ENCODE peak calls at places on chromosomes 16 and 17, in six cellular contexts. One of them, this sample, is unnamed.

GRCh38 chr16:53131363-53132071 is 76.7 kb downstream of the CHD9 start:
- DNase-seq in epithelial cell of esophagus: peak; percentile 69
- DNase-seq in NCI-H1105 treated with DMSO at 0.1 percent for 48 hours: no peak
- DNase-seq in posterior cingulate gyrus: peak; percentile 81
- DNase-seq in caudate nucleus: peak; percentile 31
- DNase-seq in activated CD4-positive, alpha-beta T cell treated with anti-CD3 and anti-CD28 coated beads, Interleukin-2, amount 50 U/mL, for 1 hour: peak; percentile 39
- DNase-seq in this sample: peak; percentile 84

GRCh38 chr16:58000706-58001676 is at the start of gene USB1:
- DNase-seq in posterior cingulate gyrus: peak; percentile 95
- DNase-seq in NCI-H1105 treated with DMSO at 0.1 percent for 48 hours: peak; percentile 64
- DNase-seq in epithelial cell of esophagus: peak; percentile 88
- DNase-seq in activated CD4-positive, alpha-beta T cell treated with anti-CD3 and anti-CD28 coated beads, Interleukin-2, amount 50 U/mL, for 1 hour: peak; percentile 74
- DNase-seq in caudate nucleus: peak; percentile 75
- DNase-seq in this sample: peak; percentile 93

GRCh38 chr17:55089955-55090573 is 121.5 kb downstream of the STXBP4 start:
- DNase-seq in epithelial cell of esophagus: peak; percentile 36
- DNase-seq in activated CD4-positive, alpha-beta T cell treated with anti-CD3 and anti-CD28 coated beads, Interleukin-2, amount 50 U/mL, for 1 hour: peak; percentile 31
- DNase-seq in posterior cingulate gyrus: no peak
- DNase-seq in NCI-H1105 treated with DMSO at 0.1 percent for 48 hours: no peak
- DNase-seq in caudate nucleus: no peak
- DNase-seq in this sample: peak; percentile 16

GRCh38 chr17:68344701-68345136 is 53.4 kb downstream of the ARSG start:
- DNase-seq in NCI-H1105 treated with DMSO at 0.1 percent for 48 hours: no peak
- DNase-seq in activated CD4-positive, alpha-beta T cell treated with anti-CD3 and anti-CD28 coated beads, Interleukin-2, amount 50 U/mL, for 1 hour: peak; percentile 35
- DNase-seq in epithelial cell of esophagus: no peak
- DNase-seq in posterior cingulate gyrus: no peak
- DNase-seq in caudate nucleus: no peak
- DNase-seq in this sample: peak; percentile 65

GRCh38 chr16:52677487-52677886 is 130.5 kb upstream of the TOX3 start:
- DNase-seq in posterior cingulate gyrus: no peak
- DNase-seq in activated CD4-positive, alpha-beta T cell treated with anti-CD3 and anti-CD28 coated beads, Interleukin-2, amount 50 U/mL, for 1 hour: no peak
- DNase-seq in epithelial cell of esophagus: peak; percentile 12
- DNase-seq in NCI-H1105 treated with DMSO at 0.1 percent for 48 hours: peak; percentile 18
- DNase-seq in caudate nucleus: no peak
- DNase-seq in this sample: no peak

GRCh38 chr17:49580981-49581644 is 5.4 kb downstream of the NXPH3 start:
- DNase-seq in NCI-H1105 treated with DMSO at 0.1 percent for 48 hours: no peak
- DNase-seq in epithelial cell of esophagus: no peak
- DNase-seq in activated CD4-positive, alpha-beta T cell treated with anti-CD3 and anti-CD28 coated beads, Interleukin-2, amount 50 U/mL, for 1 hour: no peak
- DNase-seq in caudate nucleus: no peak
- DNase-seq in posterior cingulate gyrus: no peak
- DNase-seq in this sample: no peak

GRCh38 chr16:48537275-48537674 is 72.7 kb downstream of the N4BP1 start:
- DNase-seq in activated CD4-positive, alpha-beta T cell treated with anti-CD3 and anti-CD28 coated beads, Interleukin-2, amount 50 U/mL, for 1 hour: no peak
- DNase-seq in epithelial cell of esophagus: peak; percentile 29
- DNase-seq in posterior cingulate gyrus: no peak
- DNase-seq in NCI-H1105 treated with DMSO at 0.1 percent for 48 hours: no peak
- DNase-seq in caudate nucleus: no peak
- DNase-seq in this sample: no peak

GRCh38 chr17:47465165-47465564 is 65.7 kb upstream of the NPEPPS start:
- DNase-seq in NCI-H1105 treated with DMSO at 0.1 percent for 48 hours: no peak
- DNase-seq in posterior cingulate gyrus: no peak
- DNase-seq in epithelial cell of esophagus: no peak
- DNase-seq in activated CD4-positive, alpha-beta T cell treated with anti-CD3 and anti-CD28 coated beads, Interleukin-2, amount 50 U/mL, for 1 hour: no peak
- DNase-seq in caudate nucleus: no peak
- DNase-seq in this sample: no peak

GRCh38 chr16:69837380-69837779 is 75.2 kb downstream of the WWP2 start:
- DNase-seq in activated CD4-positive, alpha-beta T cell treated with anti-CD3 and anti-CD28 coated beads, Interleukin-2, amount 50 U/mL, for 1 hour: no peak
- DNase-seq in posterior cingulate gyrus: no peak
- DNase-seq in epithelial cell of esophagus: no peak
- DNase-seq in caudate nucleus: no peak
- DNase-seq in NCI-H1105 treated with DMSO at 0.1 percent for 48 hours: no peak
- DNase-seq in this sample: no peak

GRCh38 chr17:58335061-58335731 is 6.6 kb upstream of the TSPOAP1 start:
- DNase-seq in epithelial cell of esophagus: no peak
- DNase-seq in NCI-H1105 treated with DMSO at 0.1 percent for 48 hours: no peak
- DNase-seq in posterior cingulate gyrus: no peak
- DNase-seq in activated CD4-positive, alpha-beta T cell treated with anti-CD3 and anti-CD28 coated beads, Interleukin-2, amount 50 U/mL, for 1 hour: no peak
- DNase-seq in caudate nucleus: no peak
- DNase-seq in this sample: peak; percentile 43

GRCh38 chr17:49715221-49715620 is 7.5 kb upstream of the SLC35B1 start:
- DNase-seq in activated CD4-positive, alpha-beta T cell treated with anti-CD3 and anti-CD28 coated beads, Interleukin-2, amount 50 U/mL, for 1 hour: peak; percentile 13
- DNase-seq in posterior cingulate gyrus: no peak
- DNase-seq in NCI-H1105 treated with DMSO at 0.1 percent for 48 hours: no peak
- DNase-seq in epithelial cell of esophagus: no peak
- DNase-seq in caudate nucleus: no peak
- DNase-seq in this sample: no peak

GRCh38 chr17:75637561-75637960 is 4.3 kb downstream of the SMIM5 start:
- DNase-seq in caudate nucleus: no peak
- DNase-seq in posterior cingulate gyrus: peak; percentile 49
- DNase-seq in activated CD4-positive, alpha-beta T cell treated with anti-CD3 and anti-CD28 coated beads, Interleukin-2, amount 50 U/mL, for 1 hour: no peak
- DNase-seq in NCI-H1105 treated with DMSO at 0.1 percent for 48 hours: no peak
- DNase-seq in epithelial cell of esophagus: no peak
- DNase-seq in this sample: no peak

GRCh38 chr16:21100447-21100846 is 50.2 kb downstream of the DNAH3 start:
- DNase-seq in activated CD4-positive, alpha-beta T cell treated with anti-CD3 and anti-CD28 coated beads, Interleukin-2, amount 50 U/mL, for 1 hour: no peak
- DNase-seq in posterior cingulate gyrus: no peak
- DNase-seq in NCI-H1105 treated with DMSO at 0.1 percent for 48 hours: no peak
- DNase-seq in epithelial cell of esophagus: peak; percentile 57
- DNase-seq in caudate nucleus: no peak
- DNase-seq in this sample: no peak

GRCh38 chr16:85527042-85527766 is 85.9 kb upstream of the GSE1 start:
- DNase-seq in activated CD4-positive, alpha-beta T cell treated with anti-CD3 and anti-CD28 coated beads, Interleukin-2, amount 50 U/mL, for 1 hour: no peak
- DNase-seq in epithelial cell of esophagus: no peak
- DNase-seq in caudate nucleus: no peak
- DNase-seq in posterior cingulate gyrus: no peak
- DNase-seq in NCI-H1105 treated with DMSO at 0.1 percent for 48 hours: no peak
- DNase-seq in this sample: no peak

GRCh38 chr16:11409398-11409797 is 64.1 kb downstream of the RMI2 start:
- DNase-seq in caudate nucleus: no peak
- DNase-seq in epithelial cell of esophagus: no peak
- DNase-seq in activated CD4-positive, alpha-beta T cell treated with anti-CD3 and anti-CD28 coated beads, Interleukin-2, amount 50 U/mL, for 1 hour: no peak
- DNase-seq in posterior cingulate gyrus: no peak
- DNase-seq in NCI-H1105 treated with DMSO at 0.1 percent for 48 hours: no peak
- DNase-seq in this sample: no peak